ENCODE peak calls at places on chromosomes 12 and 14, in eight cellular contexts. One of them, this sample, is unnamed.

GRCh38 chr12:103279444-103279843 is 216.3 kb downstream of the C12orf42 start:
- DNase-seq in left ventricle myocardium inferior: no peak
- DNase-seq in BJ: no peak
- DNase-seq in lower leg skin: no peak
- DNase-seq in cardiac fibroblast: no peak
- DNase-seq in WERI-Rb-1: no peak
- DNase-seq in fibroblast of mammary gland: no peak
- DNase-seq in hepatocyte: no peak
- DNase-seq in this sample: peak

GRCh38 chr12:63151898-63152700 is 1.1 kb upstream of the AVPR1A start:
- DNase-seq in left ventricle myocardium inferior: peak
- DNase-seq in BJ: no peak
- DNase-seq in lower leg skin: peak
- DNase-seq in cardiac fibroblast: peak
- DNase-seq in WERI-Rb-1: peak
- DNase-seq in fibroblast of mammary gland: peak
- DNase-seq in hepatocyte: peak
- DNase-seq in this sample: peak

GRCh38 chr12:53048033-53048779 is 1.7 kb upstream of the TNS2 start:
- DNase-seq in left ventricle myocardium inferior: peak
- DNase-seq in BJ: no peak
- DNase-seq in lower leg skin: no peak
- DNase-seq in cardiac fibroblast: no peak
- DNase-seq in WERI-Rb-1: no peak
- DNase-seq in fibroblast of mammary gland: no peak
- DNase-seq in hepatocyte: peak
- DNase-seq in this sample: no peak

GRCh38 chr12:48618541-48618940 is 48.7 kb upstream of the LALBA start:
- DNase-seq in left ventricle myocardium inferior: peak
- DNase-seq in BJ: no peak
- DNase-seq in lower leg skin: peak
- DNase-seq in cardiac fibroblast: peak
- DNase-seq in WERI-Rb-1: peak
- DNase-seq in fibroblast of mammary gland: peak
- DNase-seq in hepatocyte: peak
- DNase-seq in this sample: peak

GRCh38 chr12:31119531-31120211 is 46.0 kb downstream of the DDX11 start:
- DNase-seq in left ventricle myocardium inferior: no peak
- DNase-seq in BJ: no peak
- DNase-seq in lower leg skin: no peak
- DNase-seq in cardiac fibroblast: no peak
- DNase-seq in WERI-Rb-1: no peak
- DNase-seq in fibroblast of mammary gland: no peak
- DNase-seq in hepatocyte: no peak
- DNase-seq in this sample: no peak

GRCh38 chr14:76920572-76921175 is 94.5 kb downstream of the LRRC74A start:
- DNase-seq in left ventricle myocardium inferior: no peak
- DNase-seq in BJ: no peak
- DNase-seq in lower leg skin: no peak
- DNase-seq in cardiac fibroblast: peak
- DNase-seq in WERI-Rb-1: no peak
- DNase-seq in fibroblast of mammary gland: peak
- DNase-seq in hepatocyte: peak
- DNase-seq in this sample: no peak

GRCh38 chr12:45585522-45586230 is 143.8 kb upstream of the ARID2 start:
- DNase-seq in left ventricle myocardium inferior: no peak
- DNase-seq in BJ: no peak
- DNase-seq in lower leg skin: no peak
- DNase-seq in cardiac fibroblast: no peak
- DNase-seq in WERI-Rb-1: no peak
- DNase-seq in fibroblast of mammary gland: no peak
- DNase-seq in hepatocyte: no peak
- DNase-seq in this sample: no peak

GRCh38 chr12:19410639-19411184 is 28.6 kb upstream of the AEBP2 start:
- DNase-seq in left ventricle myocardium inferior: no peak
- DNase-seq in BJ: no peak
- DNase-seq in lower leg skin: no peak
- DNase-seq in cardiac fibroblast: no peak
- DNase-seq in WERI-Rb-1: no peak
- DNase-seq in fibroblast of mammary gland: no peak
- DNase-seq in hepatocyte: no peak
- DNase-seq in this sample: no peak

GRCh38 chr14:93775158-93775557 is 13.1 kb downstream of the PRIMA1 start:
- DNase-seq in left ventricle myocardium inferior: no peak
- DNase-seq in BJ: no peak
- DNase-seq in lower leg skin: no peak
- DNase-seq in cardiac fibroblast: no peak
- DNase-seq in WERI-Rb-1: no peak
- DNase-seq in fibroblast of mammary gland: no peak
- DNase-seq in hepatocyte: no peak
- DNase-seq in this sample: no peak

GRCh38 chr14:75422169-75422568 is 5.7 kb upstream of the JDP2 start:
- DNase-seq in left ventricle myocardium inferior: no peak
- DNase-seq in BJ: peak
- DNase-seq in lower leg skin: no peak
- DNase-seq in cardiac fibroblast: no peak
- DNase-seq in WERI-Rb-1: no peak
- DNase-seq in fibroblast of mammary gland: peak
- DNase-seq in hepatocyte: no peak
- DNase-seq in this sample: no peak

DNA sequence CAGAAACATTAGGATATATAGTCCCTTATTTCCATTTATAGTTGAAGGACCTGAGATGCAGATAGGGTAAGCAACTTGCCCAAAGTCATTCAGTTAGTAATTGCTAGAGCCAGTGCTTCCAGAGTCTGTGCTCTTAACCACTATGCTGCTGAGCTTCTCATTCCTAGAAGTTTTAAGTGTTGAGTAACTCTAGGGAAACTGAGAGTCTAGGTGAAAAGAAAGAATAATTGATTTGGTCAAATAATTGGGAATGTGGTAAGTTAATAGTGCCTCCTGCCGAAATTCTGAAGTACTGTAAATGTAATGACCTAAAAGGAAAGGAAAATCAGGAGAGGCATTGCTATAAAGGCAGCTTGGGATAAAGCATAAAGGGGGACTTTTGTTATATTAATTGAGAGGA is 14.1 kb downstream of the PYROXD1 start:
- DNase-seq in left ventricle myocardium inferior: no peak
- DNase-seq in BJ: no peak
- DNase-seq in lower leg skin: no peak
- DNase-seq in cardiac fibroblast: no peak
- DNase-seq in WERI-Rb-1: no peak
- DNase-seq in fibroblast of mammary gland: peak
- DNase-seq in hepatocyte: no peak
- DNase-seq in this sample: no peak
- TF ChIP-seq CTCF in left ventricle myocardium inferior: no peak
- TF ChIP-seq CTCF in BJ: peak
- TF ChIP-seq CTCF in lower leg skin: no peak
- TF ChIP-seq CTCF in cardiac fibroblast: no peak
- TF ChIP-seq CTCF in WERI-Rb-1: no peak
- TF ChIP-seq CTCF in fibroblast of mammary gland: no peak
- TF ChIP-seq CTCF in hepatocyte: peak
- TF ChIP-seq CTCF in this sample: no peak

DNA sequence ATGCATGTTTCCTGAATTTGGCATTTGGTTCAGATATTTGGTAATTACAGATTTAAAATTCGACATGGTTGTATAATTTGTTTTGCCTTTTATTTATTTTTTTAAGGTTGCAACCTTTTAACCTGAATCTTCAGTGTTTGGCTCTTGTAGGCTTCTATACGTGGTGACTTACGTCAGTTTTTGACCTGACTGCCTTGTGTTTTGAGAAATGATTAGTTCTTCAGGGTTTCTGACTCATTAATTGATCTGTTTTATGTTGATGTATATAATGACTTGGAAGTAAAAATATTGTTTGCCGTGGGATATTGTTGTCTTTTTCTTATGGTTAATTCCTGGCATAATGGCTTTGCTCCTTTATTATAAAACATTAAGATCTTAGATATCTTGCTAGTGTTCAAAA is 2.4 kb downstream of the RASSF8 start:
- DNase-seq in left ventricle myocardium inferior: no peak
- DNase-seq in BJ: no peak
- DNase-seq in lower leg skin: no peak
- DNase-seq in cardiac fibroblast: no peak
- DNase-seq in WERI-Rb-1: no peak
- DNase-seq in fibroblast of mammary gland: peak
- DNase-seq in hepatocyte: no peak
- DNase-seq in this sample: no peak
- H3K4me3 ChIP-seq in left ventricle myocardium inferior: peak
- H3K4me3 ChIP-seq in BJ: peak
- H3K4me3 ChIP-seq in lower leg skin: no peak
- H3K4me3 ChIP-seq in cardiac fibroblast: peak
- H3K4me3 ChIP-seq in WERI-Rb-1: no peak
- H3K4me3 ChIP-seq in fibroblast of mammary gland: peak
- H3K4me3 ChIP-seq in hepatocyte: peak
- H3K4me3 ChIP-seq in this sample: no peak

DNA sequence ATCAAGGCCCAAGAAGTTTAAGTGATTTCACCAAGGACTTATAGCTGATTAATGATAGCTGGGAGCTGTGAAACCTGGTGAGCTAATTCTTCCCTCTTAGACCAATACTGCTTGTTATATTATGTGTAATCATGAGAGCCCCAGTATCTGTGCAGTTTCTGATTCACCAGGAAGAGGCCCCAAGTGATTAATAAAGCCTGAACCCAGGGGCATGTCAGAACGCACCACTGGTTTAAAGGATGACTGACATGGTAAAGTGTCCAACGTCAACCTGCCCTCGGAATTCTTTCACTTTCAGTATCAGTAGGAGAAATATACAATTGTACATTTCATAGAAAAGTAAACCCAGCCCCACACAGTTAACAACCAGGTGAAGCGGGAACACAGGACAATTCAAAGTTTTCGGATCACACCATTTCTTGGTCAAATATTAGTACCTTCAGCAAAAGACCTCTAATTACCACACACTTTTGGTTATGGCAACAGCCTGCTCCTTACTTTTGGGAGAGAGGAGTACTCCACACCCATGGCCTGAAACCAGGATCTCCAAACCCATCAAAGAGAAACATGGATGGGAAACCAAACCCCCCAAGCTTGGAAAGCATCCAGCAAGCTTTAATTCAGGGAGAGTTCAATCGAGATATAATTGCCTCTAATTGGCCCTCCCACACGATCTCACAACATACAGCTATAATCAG is 28.5 kb downstream of the TMCC3 start:
- DNase-seq in left ventricle myocardium inferior: no peak
- DNase-seq in BJ: no peak
- DNase-seq in lower leg skin: no peak
- DNase-seq in cardiac fibroblast: peak
- DNase-seq in WERI-Rb-1: no peak
- DNase-seq in fibroblast of mammary gland: peak
- DNase-seq in hepatocyte: peak
- DNase-seq in this sample: peak
- TF ChIP-seq CTCF in left ventricle myocardium inferior: no peak
- TF ChIP-seq CTCF in BJ: no peak
- TF ChIP-seq CTCF in lower leg skin: no peak
- TF ChIP-seq CTCF in cardiac fibroblast: no peak
- TF ChIP-seq CTCF in WERI-Rb-1: no peak
- TF ChIP-seq CTCF in fibroblast of mammary gland: no peak
- TF ChIP-seq CTCF in hepatocyte: no peak
- TF ChIP-seq CTCF in this sample: no peak

DNA sequence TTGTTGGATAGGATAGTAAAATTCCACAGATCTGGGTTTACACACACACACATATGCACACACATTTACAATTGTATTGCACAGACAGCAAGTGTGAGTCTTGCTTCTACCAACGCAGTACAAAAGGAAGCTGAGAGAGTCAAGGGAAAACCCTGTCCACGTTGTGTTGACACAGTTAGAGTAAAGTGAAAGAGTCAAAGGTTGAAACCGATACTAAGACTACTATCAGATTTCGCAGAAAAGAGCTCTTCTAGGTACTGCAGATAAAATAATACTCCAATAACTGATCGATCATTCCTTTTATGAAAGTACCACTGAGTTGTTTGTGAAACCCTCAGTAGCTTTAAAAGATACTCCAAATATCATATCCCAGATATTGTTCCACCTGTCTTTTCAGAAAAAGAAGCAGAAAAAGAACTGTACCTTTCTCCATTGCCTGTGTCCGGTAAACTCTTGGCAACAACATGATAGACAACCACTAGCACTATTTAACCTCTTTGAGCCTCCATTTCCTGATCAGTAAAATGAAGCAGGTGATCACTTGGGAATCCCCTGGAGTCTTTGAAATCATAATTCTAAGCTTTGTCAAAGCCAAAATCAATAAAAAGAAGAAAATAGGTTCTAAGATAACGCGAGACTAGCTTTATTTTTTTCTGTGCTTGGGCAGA is 224.6 kb upstream of the FOXN3 start:
- DNase-seq in left ventricle myocardium inferior: no peak
- DNase-seq in BJ: no peak
- DNase-seq in lower leg skin: no peak
- DNase-seq in cardiac fibroblast: no peak
- DNase-seq in WERI-Rb-1: no peak
- DNase-seq in fibroblast of mammary gland: no peak
- DNase-seq in hepatocyte: peak
- DNase-seq in this sample: peak
- H3K4me3 ChIP-seq in left ventricle myocardium inferior: no peak
- H3K4me3 ChIP-seq in BJ: no peak
- H3K4me3 ChIP-seq in lower leg skin: no peak
- H3K4me3 ChIP-seq in cardiac fibroblast: no peak
- H3K4me3 ChIP-seq in WERI-Rb-1: no peak
- H3K4me3 ChIP-seq in fibroblast of mammary gland: no peak
- H3K4me3 ChIP-seq in hepatocyte: no peak
- H3K4me3 ChIP-seq in this sample: peak

DNA sequence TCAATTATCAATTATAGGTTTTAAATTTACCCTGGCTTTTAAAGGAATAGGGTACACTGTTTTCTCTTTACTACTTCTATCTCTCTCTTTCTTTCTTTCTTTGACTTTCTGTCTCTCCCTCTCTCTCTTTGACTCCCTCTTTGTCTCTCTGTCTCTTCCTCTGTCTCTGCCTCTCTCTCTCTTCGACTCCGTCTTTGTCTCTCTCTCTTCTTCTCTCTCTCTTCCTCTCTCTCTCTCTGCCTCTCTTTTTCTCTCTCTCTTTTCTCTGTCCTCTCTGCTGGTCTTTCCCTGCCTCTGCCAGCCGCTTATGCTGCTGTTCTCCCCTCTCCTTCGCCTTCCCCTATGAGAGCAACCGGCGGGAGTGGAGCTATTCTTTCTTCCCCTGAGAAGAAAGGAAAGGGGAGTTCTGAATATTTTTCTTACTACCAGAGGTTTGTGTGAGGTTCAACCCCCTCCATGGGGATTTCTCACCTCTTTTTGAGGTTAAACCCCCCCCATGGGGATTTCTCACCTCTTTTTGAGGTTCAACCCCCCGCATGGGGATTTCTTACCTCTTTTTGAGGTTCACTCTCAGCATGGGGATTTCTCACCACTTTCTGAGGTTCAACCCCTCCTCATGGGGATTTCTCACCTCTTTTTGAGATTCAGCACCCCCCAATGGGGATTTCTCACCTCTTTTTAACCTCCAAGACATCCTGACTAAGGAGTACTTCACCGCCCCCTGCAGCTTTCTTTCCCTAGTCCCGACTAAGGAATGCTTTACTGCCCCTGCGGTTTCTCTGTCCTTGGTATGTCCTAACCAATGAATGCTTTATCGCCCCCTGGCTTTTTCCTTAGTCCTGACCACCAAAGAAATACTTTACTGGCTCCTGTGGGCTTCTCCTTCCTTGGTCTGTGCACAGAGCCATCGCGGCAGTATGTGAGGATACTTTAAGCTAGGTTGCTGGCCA is 27.4 kb upstream of the DDHD1 start:
- DNase-seq in left ventricle myocardium inferior: no peak
- DNase-seq in BJ: no peak
- DNase-seq in lower leg skin: no peak
- DNase-seq in cardiac fibroblast: peak
- DNase-seq in WERI-Rb-1: peak
- DNase-seq in fibroblast of mammary gland: peak
- DNase-seq in hepatocyte: peak
- DNase-seq in this sample: peak
- TF ChIP-seq CTCF in left ventricle myocardium inferior: peak
- TF ChIP-seq CTCF in BJ: peak
- TF ChIP-seq CTCF in lower leg skin: no peak
- TF ChIP-seq CTCF in cardiac fibroblast: peak
- TF ChIP-seq CTCF in WERI-Rb-1: peak
- TF ChIP-seq CTCF in fibroblast of mammary gland: peak
- TF ChIP-seq CTCF in hepatocyte: peak
- TF ChIP-seq CTCF in this sample: no peak